ENCODE peak calls at places on chromosomes 11 and 22, in five cellular contexts. C is vagina; Z is stimulated activated CD8-positive, alpha-beta memory T cell treated with anti-CD3 and anti-CD28 coated beads, Interleukin-7, amount 100 ng/mL, for 1 hour; O is ecto neural progenitor cell; F is brain pericyte. S is an unnamed sample.

GRCh38 chr11:98230678-98231077 is 790.1 kb upstream of the CNTN5 start:
- DNase-seq in C (no peak), Z (no peak), O (no peak), F (no peak), S (no peak)

GRCh38 chr11:44398266-44399045 is 88.5 kb upstream of the ALX4 start:
- DNase-seq in C (no peak), Z (no peak), O (no peak), F (no peak), S (no peak)

GRCh38 chr22:47156352-47157092 is 394.1 kb downstream of the TBC1D22A start:
- DNase-seq in C (no peak), Z (no peak), O (no peak), F (no peak), S (no peak)

GRCh38 chr11:1446623-1447022 is 40.0 kb downstream of the MOB2 start:
- DNase-seq in C (no peak), Z (no peak), O (no peak), F (no peak), S (no peak)

GRCh38 chr22:25747245-25747944 is 5.4 kb downstream of the MYO18B start:
- DNase-seq in C (no peak), Z (no peak), O (no peak), F (no peak), S (peak; percentile 51)

GRCh38 chr11:17208257-17208999 is 642 bp upstream of the PIK3C2A start:
- DNase-seq in C (no peak), Z (no peak), O (peak; percentile 44), F (peak; percentile 18), S (peak; percentile 55)

GRCh38 chr22:43476341-43476740 is 64.5 kb downstream of the MPPED1 start:
- DNase-seq in C (no peak), Z (no peak), O (no peak), F (no peak), S (no peak)

GRCh38 chr11:95585071-95585751 is 204.4 kb downstream of the FAM76B start:
- DNase-seq in C (no peak), Z (no peak), O (no peak), F (no peak), S (no peak)

GRCh38 chr11:77821349-77821851 is 456 bp downstream of the AAMDC start:
- DNase-seq in C (no peak), Z (no peak), O (no peak), F (peak; percentile 8), S (no peak)

GRCh38 chr22:49768511-49768910 is 59.2 kb downstream of the BRD1 start:
- DNase-seq in C (no peak), Z (no peak), O (no peak), F (no peak), S (no peak)

GRCh38 chr11:3044004-3044403 is 13.2 kb downstream of the CARS1 start:
- DNase-seq in C (no peak), Z (no peak), O (no peak), F (no peak), S (no peak)

GRCh38 chr22:42946551-42947198 is 68.3 kb downstream of the PACSIN2 start:
- DNase-seq in C (no peak), Z (no peak), O (no peak), F (no peak), S (no peak)

GRCh38 chr22:42334875-42335512 is 64.5 kb upstream of the TCF20 start:
- DNase-seq in C (no peak), Z (no peak), O (no peak), F (no peak), S (no peak)

GRCh38 chr11:34487430-34487829 is 26.2 kb downstream of the ELF5 start:
- DNase-seq in C (no peak), Z (no peak), O (no peak), F (no peak), S (no peak)

GRCh38 chr22:32752868-32753520 is 48.5 kb upstream of the TIMP3 start:
- DNase-seq in C (no peak), Z (no peak), O (no peak), F (peak; percentile 66), S (no peak)

GRCh38 chr22:49462291-49462690 is 365.4 kb downstream of the BRD1 start:
- DNase-seq in C (no peak), Z (no peak), O (no peak), F (no peak), S (no peak)

GRCh38 chr22:24977370-24978230 is 25.1 kb downstream of the KIAA1671 start:
- DNase-seq in C (no peak), Z (no peak), O (no peak), F (no peak), S (no peak)

GRCh38 chr22:40904101-40904500 is 42.2 kb upstream of the DNAJB7 start:
- DNase-seq in C (no peak), Z (no peak), O (no peak), F (no peak), S (no peak)

GRCh38 chr22:45506961-45507360 is 4.3 kb downstream of the FBLN1 start:
- DNase-seq in C (no peak), Z (no peak), O (no peak), F (no peak), S (no peak)